ENCODE peak calls at places on chromosomes 4 and X, in seven cellular contexts. V is H9, S is mammary epithelial cell, M is GM23248, Y is IMR-90, I is MM.1S, T is neuronal stem cell. Q is an unnamed sample.
A peak's percentile ranks its signal among the peaks of the same experiment; 100 is the strongest.

GRCh38 chr4:76892001-76892400 is 5.9 kb downstream of the SOWAHB start:
- DNase-seq in S (no peak), V (no peak), M (peak; percentile 11), I (no peak), T (no peak), Y (peak; percentile 11), Q (no peak)

GRCh38 chrX:52368368-52369055 is at the start of gene XAGE2:
- DNase-seq in T (no peak), I (no peak), S (no peak), M (no peak), V (no peak), Y (no peak), Q (no peak)

GRCh38 chrX:44253573-44253942 is 89.9 kb downstream of the EFHC2 start:
- DNase-seq in T (no peak), M (no peak), I (no peak), S (no peak), Y (no peak), V (no peak), Q (no peak)

GRCh38 chr4:52196606-52197130 is 145.6 kb downstream of the SPATA18 start:
- DNase-seq in V (no peak), I (no peak), S (no peak), Y (no peak), T (no peak), M (no peak), Q (peak; percentile 53)

GRCh38 chrX:24760601-24761000 is 66.9 kb downstream of the POLA1 start:
- DNase-seq in S (no peak), V (no peak), M (peak; percentile 55), T (no peak), I (no peak), Y (peak; percentile 60), Q (peak; percentile 3)

GRCh38 chr4:99323761-99324160 is 2.6 kb upstream of the ADH1B start:
- DNase-seq in M (peak; percentile 66), S (no peak), Y (peak; percentile 46), I (no peak), T (no peak), V (no peak), Q (no peak)

GRCh38 chrX:131675596-131676194 is 131.8 kb downstream of the OR13H1 start:
- DNase-seq in T (peak; percentile 3), M (peak; percentile 19), I (peak; percentile 52), V (peak; percentile 27), Y (peak; percentile 1), S (peak; percentile 16), Q (peak; percentile 45)

GRCh38 chr4:136934601-136935000 is 597.7 kb downstream of the PCDH18 start:
- DNase-seq in M (no peak), S (no peak), T (no peak), Y (no peak), V (no peak), I (no peak), Q (no peak)

GRCh38 chrX:68940601-68941000 is 111.8 kb downstream of the EFNB1 start:
- DNase-seq in T (no peak), I (no peak), M (no peak), S (no peak), Y (no peak), V (peak; percentile 10), Q (no peak)

GRCh38 chrX:139720136-139720535 is 12.2 kb upstream of the MCF2 start:
- DNase-seq in S (peak; percentile 1), M (peak; percentile 1), T (peak; percentile 53), I (no peak), Y (peak; percentile 68), V (peak; percentile 50), Q (peak; percentile 15)
- H3K4me2 ChIP-seq in S (no peak overlapping the region), M (no peak overlapping the region), T (no peak overlapping the region), I (no peak overlapping the region), Y (no peak overlapping the region), V (no peak overlapping the region), Q (no peak overlapping the region)

DNA sequence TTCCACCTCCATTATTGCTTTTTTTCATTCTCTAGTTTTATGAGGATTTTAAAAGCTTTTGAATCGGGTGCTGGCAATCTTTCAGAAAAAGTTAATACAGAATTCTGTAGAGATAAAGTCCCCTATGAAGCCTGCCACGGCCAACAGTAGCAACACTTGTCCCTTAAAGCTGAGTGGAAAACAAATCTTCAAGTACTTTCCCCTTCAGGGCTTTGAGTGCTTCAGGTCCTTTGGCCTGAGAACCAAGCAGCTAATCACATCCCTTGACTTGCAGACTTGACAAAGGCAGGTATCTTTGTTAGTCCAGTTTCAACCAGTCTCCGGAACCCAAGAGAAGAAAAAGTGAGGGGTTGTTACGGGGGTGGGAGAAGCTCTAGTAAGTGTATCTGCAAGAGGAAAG is 144.4 kb downstream of the ATG4A start:
- DNase-seq in S (no peak), Y (no peak), M (no peak), V (no peak), I (no peak), T (no peak), Q (no peak)
- H3K27me3 ChIP-seq in S (no peaks in the 10 kb centered on the region), Y (peaks cover 12% of the 10 kb centered on the region), M (no peaks in the 10 kb centered on the region), V (no peaks in the 10 kb centered on the region), I (no peaks in the 10 kb centered on the region), T (no peaks in the 10 kb centered on the region), Q (no peaks in the 10 kb centered on the region)

DNA sequence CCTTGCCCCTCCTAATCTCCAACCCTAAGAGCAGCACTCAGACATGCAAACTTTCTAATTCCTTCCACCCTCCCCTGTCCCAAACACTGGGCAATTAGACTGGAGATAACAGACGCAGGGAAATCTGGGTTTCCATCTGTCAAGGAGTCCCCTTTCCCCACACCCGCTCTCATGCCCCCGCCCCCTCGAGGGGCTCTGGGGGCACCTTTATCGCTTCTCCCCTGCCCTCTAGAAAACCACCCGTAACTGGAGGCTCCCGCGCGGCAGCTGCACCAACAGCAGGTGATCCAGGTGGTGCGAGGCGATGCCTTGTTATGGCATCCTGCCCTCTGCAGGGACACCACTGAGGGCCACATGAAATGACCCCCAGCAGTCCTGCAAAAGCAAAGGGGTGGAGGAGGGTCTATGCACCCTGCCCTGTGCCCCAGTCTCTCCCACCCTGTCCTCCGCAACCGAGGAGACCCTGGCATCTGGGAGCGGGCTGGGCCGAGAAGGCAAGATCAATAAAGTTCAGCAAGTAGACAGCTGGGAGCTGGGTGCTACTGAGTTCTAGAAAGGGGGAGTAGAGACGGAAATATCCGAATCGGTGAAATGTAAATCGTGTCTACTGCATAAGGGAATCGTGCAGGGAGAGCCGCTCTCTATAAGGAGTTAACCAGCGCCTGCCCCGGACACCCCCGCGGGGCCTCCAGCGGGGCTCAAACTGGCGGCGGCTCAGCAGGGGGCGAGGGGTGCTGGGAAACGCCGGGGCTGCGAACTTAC is 1.6 kb downstream of the KCTD8 start:
- DNase-seq in I (no peak), Y (no peak), M (no peak), T (peak; percentile 18), S (no peak), V (peak; percentile 39), Q (no peak)
- H3K4me2 ChIP-seq in I (peak overlapping the region; percentile 99), Y (no peak overlapping the region), M (no peak overlapping the region), T (peak overlapping the region; percentile 93), S (peak overlapping the region; percentile 97), V (peak overlapping the region; percentile 75), Q (peak overlapping the region; percentile 92)

GRCh38 chr4:46390353-46391058 is 578 bp upstream of the GABRA2 start:
- DNase-seq in M (no peak), T (peak; percentile 27), S (no peak), Y (no peak), V (peak; percentile 32), I (no peak), Q (no peak)
- H3K27me3 ChIP-seq in M (peaks cover 30% of the 10 kb centered on the region), T (peaks cover 27% of the 10 kb centered on the region), S (peaks cover 42% of the 10 kb centered on the region), Y (peaks cover 27% of the 10 kb centered on the region), V (peaks cover 12% of the 10 kb centered on the region), I (no peaks in the 10 kb centered on the region), Q (peaks cover 12% of the 10 kb centered on the region)

Q was measured in PC-3.